ENCODE peak calls at places on chromosomes 1 and 21, in five cellular contexts. C is stimulated activated CD8-positive, alpha-beta memory T cell treated with anti-CD3 and anti-CD28 coated beads, Interleukin-2, amount 100 ng/mL, for 48 hours; E is GM20000; U is astrocyte of the spinal cord; K is NCI-H748 treated with DMSO at 0.1 percent for 48 hours. M is an unnamed sample.

GRCh38 chr21:42032968-42033367 is 22.8 kb upstream of the ZBTB21 start:
- DNase-seq in C (no peak), E (no peak), U (no peak), K (no peak), M (no peak)

GRCh38 chr1:119462964-119463363 is 44.0 kb upstream of the HSD3B1 start:
- DNase-seq in C (no peak), E (no peak), U (no peak), K (no peak), M (no peak)

GRCh38 chr1:16348414-16349182 is 3.7 kb downstream of the FBXO42 start:
- DNase-seq in C (no peak), E (no peak), U (peak; percentile 68), K (no peak), M (peak; percentile 85)

GRCh38 chr1:50975436-50975835 is 5.4 kb downstream of the CDKN2C start:
- DNase-seq in C (no peak), E (no peak), U (no peak), K (peak; percentile 27), M (no peak)

GRCh38 chr1:205665216-205665757 is 15.0 kb downstream of the SLC45A3 start:
- DNase-seq in C (no peak), E (no peak), U (no peak), K (no peak), M (no peak)

GRCh38 chr1:9194024-9194423 is 40.5 kb upstream of the H6PD start:
- DNase-seq in C (no peak), E (no peak), U (no peak), K (no peak), M (no peak)

GRCh38 chr1:70891444-70891843 is 156.2 kb downstream of the PTGER3 start:
- DNase-seq in C (no peak), E (no peak), U (no peak), K (no peak), M (no peak)

GRCh38 chr1:58926177-58926576 is 142.3 kb upstream of the JUN start:
- DNase-seq in C (no peak), E (no peak), U (no peak), K (no peak), M (no peak)

GRCh38 chr1:51600954-51601353 is 15.9 kb upstream of the OSBPL9 start:
- DNase-seq in C (no peak), E (no peak), U (no peak), K (no peak), M (no peak)

GRCh38 chr1:211099393-211099792 is 34.6 kb downstream of the KCNH1 start:
- DNase-seq in C (no peak), E (no peak), U (no peak), K (no peak), M (no peak)

GRCh38 chr21:39422468-39423241 is 22.9 kb downstream of the LCA5L start:
- DNase-seq in C (no peak), E (peak; percentile 17), U (no peak), K (no peak), M (no peak)

M was measured in iris pigment epithelial cell.